ENCODE peak calls at places on chromosomes 5 and 9, in ten cellular contexts. One of them, this sample, is unnamed.

GRCh38 chr5:96036301-96036700 is 74.7 kb upstream of the ELL2 start:
- DNase-seq in AG10803: no peak
- DNase-seq in endodermal cell: no peak
- DNase-seq in CD4-positive, alpha-beta memory T cell: no peak
- DNase-seq in AG09309: no peak
- DNase-seq in kidney epithelial cell: no peak
- DNase-seq in fibroblast of mammary gland: no peak
- DNase-seq in brain microvascular endothelial cell: no peak
- DNase-seq in aorta: no peak
- DNase-seq in H1: no peak
- DNase-seq in this sample: no peak

GRCh38 chr9:13143281-13143680 is 136.2 kb downstream of the MPDZ start:
- DNase-seq in AG10803: no peak
- DNase-seq in endodermal cell: no peak
- DNase-seq in CD4-positive, alpha-beta memory T cell: no peak
- DNase-seq in AG09309: no peak
- DNase-seq in kidney epithelial cell: no peak
- DNase-seq in fibroblast of mammary gland: no peak
- DNase-seq in brain microvascular endothelial cell: no peak
- DNase-seq in aorta: no peak
- DNase-seq in H1: no peak
- DNase-seq in this sample: no peak

GRCh38 chr5:134503937-134504437 is 21.5 kb upstream of the JADE2 start:
- DNase-seq in AG10803: peak
- DNase-seq in endodermal cell: no peak
- DNase-seq in CD4-positive, alpha-beta memory T cell: no peak
- DNase-seq in AG09309: no peak
- DNase-seq in kidney epithelial cell: no peak
- DNase-seq in fibroblast of mammary gland: peak
- DNase-seq in brain microvascular endothelial cell: no peak
- DNase-seq in aorta: no peak
- DNase-seq in H1: no peak
- DNase-seq in this sample: no peak

GRCh38 chr5:13976867-13977479 is 32.5 kb upstream of the DNAH5 start:
- DNase-seq in AG10803: peak
- DNase-seq in endodermal cell: peak
- DNase-seq in CD4-positive, alpha-beta memory T cell: no peak
- DNase-seq in AG09309: no peak
- DNase-seq in kidney epithelial cell: no peak
- DNase-seq in fibroblast of mammary gland: peak
- DNase-seq in brain microvascular endothelial cell: peak
- DNase-seq in aorta: no peak
- DNase-seq in H1: no peak
- DNase-seq in this sample: peak

GRCh38 chr9:87818308-87818707 is 64.4 kb upstream of the SPATA31E1 start:
- DNase-seq in AG10803: no peak
- DNase-seq in endodermal cell: no peak
- DNase-seq in CD4-positive, alpha-beta memory T cell: no peak
- DNase-seq in AG09309: no peak
- DNase-seq in kidney epithelial cell: no peak
- DNase-seq in fibroblast of mammary gland: no peak
- DNase-seq in brain microvascular endothelial cell: no peak
- DNase-seq in aorta: no peak
- DNase-seq in H1: no peak
- DNase-seq in this sample: no peak

GRCh38 chr9:80699551-80699998 is 989.8 kb downstream of the TLE1 start:
- DNase-seq in AG10803: peak
- DNase-seq in endodermal cell: no peak
- DNase-seq in CD4-positive, alpha-beta memory T cell: no peak
- DNase-seq in AG09309: peak
- DNase-seq in kidney epithelial cell: peak
- DNase-seq in fibroblast of mammary gland: peak
- DNase-seq in brain microvascular endothelial cell: peak
- DNase-seq in aorta: no peak
- DNase-seq in H1: no peak
- DNase-seq in this sample: peak

GRCh38 chr5:73088026-73088425 is 32.3 kb upstream of the TMEM171 start:
- DNase-seq in AG10803: no peak
- DNase-seq in endodermal cell: no peak
- DNase-seq in CD4-positive, alpha-beta memory T cell: no peak
- DNase-seq in AG09309: no peak
- DNase-seq in kidney epithelial cell: no peak
- DNase-seq in fibroblast of mammary gland: no peak
- DNase-seq in brain microvascular endothelial cell: no peak
- DNase-seq in aorta: no peak
- DNase-seq in H1: no peak
- DNase-seq in this sample: no peak

GRCh38 chr5:72831685-72832084 is 15.2 kb downstream of the TNPO1 start:
- DNase-seq in AG10803: no peak
- DNase-seq in endodermal cell: no peak
- DNase-seq in CD4-positive, alpha-beta memory T cell: no peak
- DNase-seq in AG09309: no peak
- DNase-seq in kidney epithelial cell: no peak
- DNase-seq in fibroblast of mammary gland: no peak
- DNase-seq in brain microvascular endothelial cell: no peak
- DNase-seq in aorta: no peak
- DNase-seq in H1: no peak
- DNase-seq in this sample: no peak

GRCh38 chr5:95959051-95959963 is 2.3 kb downstream of the ELL2 start:
- DNase-seq in AG10803: peak
- DNase-seq in endodermal cell: peak
- DNase-seq in CD4-positive, alpha-beta memory T cell: peak
- DNase-seq in AG09309: no peak
- DNase-seq in kidney epithelial cell: no peak
- DNase-seq in fibroblast of mammary gland: peak
- DNase-seq in brain microvascular endothelial cell: peak
- DNase-seq in aorta: no peak
- DNase-seq in H1: no peak
- DNase-seq in this sample: peak

GRCh38 chr9:109043578-109043977 is 30.3 kb upstream of the CTNNAL1 start:
- DNase-seq in AG10803: no peak
- DNase-seq in endodermal cell: no peak
- DNase-seq in CD4-positive, alpha-beta memory T cell: no peak
- DNase-seq in AG09309: no peak
- DNase-seq in kidney epithelial cell: no peak
- DNase-seq in fibroblast of mammary gland: no peak
- DNase-seq in brain microvascular endothelial cell: no peak
- DNase-seq in aorta: no peak
- DNase-seq in H1: no peak
- DNase-seq in this sample: no peak

GRCh38 chr5:153982206-153982605 is 56.5 kb downstream of the FAM114A2 start:
- DNase-seq in AG10803: no peak
- DNase-seq in endodermal cell: no peak
- DNase-seq in CD4-positive, alpha-beta memory T cell: no peak
- DNase-seq in AG09309: no peak
- DNase-seq in kidney epithelial cell: no peak
- DNase-seq in fibroblast of mammary gland: no peak
- DNase-seq in brain microvascular endothelial cell: no peak
- DNase-seq in aorta: no peak
- DNase-seq in H1: no peak
- DNase-seq in this sample: no peak

GRCh38 chr9:107276966-107277710 is 5.9 kb upstream of the RAD23B start:
- DNase-seq in AG10803: peak
- DNase-seq in endodermal cell: no peak
- DNase-seq in CD4-positive, alpha-beta memory T cell: no peak
- DNase-seq in AG09309: no peak
- DNase-seq in kidney epithelial cell: no peak
- DNase-seq in fibroblast of mammary gland: no peak
- DNase-seq in brain microvascular endothelial cell: no peak
- DNase-seq in aorta: no peak
- DNase-seq in H1: no peak
- DNase-seq in this sample: peak

GRCh38 chr9:127567898-127568617 is 44.0 kb upstream of the STXBP1 start:
- DNase-seq in AG10803: no peak
- DNase-seq in endodermal cell: peak
- DNase-seq in CD4-positive, alpha-beta memory T cell: peak
- DNase-seq in AG09309: no peak
- DNase-seq in kidney epithelial cell: no peak
- DNase-seq in fibroblast of mammary gland: no peak
- DNase-seq in brain microvascular endothelial cell: no peak
- DNase-seq in aorta: no peak
- DNase-seq in H1: no peak
- DNase-seq in this sample: no peak

GRCh38 chr9:89662718-89663246 is 58.0 kb downstream of the GADD45G start:
- DNase-seq in AG10803: no peak
- DNase-seq in endodermal cell: peak
- DNase-seq in CD4-positive, alpha-beta memory T cell: no peak
- DNase-seq in AG09309: no peak
- DNase-seq in kidney epithelial cell: no peak
- DNase-seq in fibroblast of mammary gland: no peak
- DNase-seq in brain microvascular endothelial cell: no peak
- DNase-seq in aorta: no peak
- DNase-seq in H1: no peak
- DNase-seq in this sample: no peak
- H3K4me3 ChIP-seq in AG10803: no peak
- H3K4me3 ChIP-seq in endodermal cell: no peak
- H3K4me3 ChIP-seq in CD4-positive, alpha-beta memory T cell: no peak
- H3K4me3 ChIP-seq in AG09309: no peak
- H3K4me3 ChIP-seq in kidney epithelial cell: no peak
- H3K4me3 ChIP-seq in fibroblast of mammary gland: no peak
- H3K4me3 ChIP-seq in brain microvascular endothelial cell: no peak
- H3K4me3 ChIP-seq in aorta: no peak
- H3K4me3 ChIP-seq in H1: no peak
- H3K4me3 ChIP-seq in this sample: no peak

DNA sequence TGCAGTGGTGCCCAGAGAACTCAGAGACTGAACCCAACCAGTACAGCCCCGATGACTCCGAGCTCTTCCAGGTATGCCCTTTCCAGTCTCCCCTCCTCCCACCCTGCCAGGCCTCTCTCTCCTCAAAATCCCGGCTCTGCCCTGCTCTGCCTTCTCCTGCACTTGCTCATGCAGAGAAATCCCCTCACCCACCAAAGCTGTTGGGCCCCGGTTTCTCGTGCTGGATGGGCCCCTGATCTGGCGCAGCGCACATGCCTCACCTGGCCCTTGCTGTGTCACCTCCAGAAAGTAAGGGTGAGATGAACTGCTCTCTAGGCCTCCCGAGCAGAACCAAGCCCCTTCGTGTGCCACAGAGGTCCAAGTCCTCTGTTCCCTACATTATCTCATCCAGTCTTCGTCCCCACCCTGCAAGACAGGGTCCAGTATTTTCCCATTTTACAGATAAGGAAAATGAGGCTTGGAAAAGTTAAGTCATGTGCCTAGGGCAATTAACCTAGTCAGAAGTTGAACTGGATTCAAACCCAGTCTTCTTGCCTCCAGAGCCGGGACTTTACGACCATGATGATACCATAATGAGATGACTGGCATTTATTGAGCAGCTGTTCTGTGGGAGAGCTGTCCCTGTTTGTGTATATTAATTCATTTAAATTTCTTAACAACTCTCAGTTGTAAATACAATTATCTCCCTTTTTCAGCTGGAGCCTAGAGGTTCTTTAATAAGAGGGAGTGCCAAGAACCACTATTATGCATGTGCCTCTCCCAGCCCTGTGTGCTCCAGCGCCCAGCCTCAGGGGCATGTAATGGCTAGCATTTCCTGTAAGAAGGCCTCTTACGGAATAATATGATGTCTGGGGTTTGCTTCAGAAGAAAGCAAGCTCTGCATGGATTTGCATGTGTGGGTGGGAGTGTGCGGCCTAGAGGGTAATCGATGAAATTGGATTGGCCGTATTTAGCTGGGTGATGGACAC is 90.7 kb downstream of the PPARGC1B start:
- DNase-seq in AG10803: no peak
- DNase-seq in endodermal cell: no peak
- DNase-seq in CD4-positive, alpha-beta memory T cell: no peak
- DNase-seq in AG09309: no peak
- DNase-seq in kidney epithelial cell: no peak
- DNase-seq in fibroblast of mammary gland: no peak
- DNase-seq in brain microvascular endothelial cell: no peak
- DNase-seq in aorta: peak
- DNase-seq in H1: no peak
- DNase-seq in this sample: no peak
- H3K4me3 ChIP-seq in AG10803: no peak
- H3K4me3 ChIP-seq in endodermal cell: no peak
- H3K4me3 ChIP-seq in CD4-positive, alpha-beta memory T cell: no peak
- H3K4me3 ChIP-seq in AG09309: no peak
- H3K4me3 ChIP-seq in kidney epithelial cell: no peak
- H3K4me3 ChIP-seq in fibroblast of mammary gland: no peak
- H3K4me3 ChIP-seq in brain microvascular endothelial cell: no peak
- H3K4me3 ChIP-seq in aorta: no peak
- H3K4me3 ChIP-seq in H1: no peak
- H3K4me3 ChIP-seq in this sample: no peak

DNA sequence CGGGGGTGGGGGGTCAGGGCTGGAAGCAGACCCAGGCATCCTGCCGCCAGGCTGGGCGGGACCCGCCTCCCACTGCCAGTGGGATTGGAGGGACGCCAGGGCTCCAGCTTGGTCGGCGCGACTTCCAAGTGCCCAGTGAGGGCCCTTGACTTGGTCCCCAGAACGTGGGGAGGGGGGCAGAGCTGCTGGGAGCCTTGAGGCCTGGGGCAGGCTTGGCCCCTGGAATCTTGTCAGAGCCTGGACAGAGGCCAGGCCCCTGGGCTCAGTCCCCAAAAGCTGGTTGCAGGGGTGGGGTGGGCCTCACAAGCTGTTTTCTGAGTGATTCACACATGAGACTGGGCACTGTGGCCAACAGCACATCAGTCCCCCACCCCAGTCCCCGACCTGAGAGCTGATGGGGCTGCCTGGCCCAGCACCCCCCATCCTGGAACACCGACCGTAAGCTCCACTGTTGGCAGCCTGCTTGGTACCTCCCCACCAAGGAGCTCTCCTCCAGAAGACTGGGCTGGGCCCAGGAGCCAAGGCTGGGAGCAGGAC is 528 bp downstream of the CLIC3 start:
- DNase-seq in AG10803: peak
- DNase-seq in endodermal cell: no peak
- DNase-seq in CD4-positive, alpha-beta memory T cell: no peak
- DNase-seq in AG09309: no peak
- DNase-seq in kidney epithelial cell: no peak
- DNase-seq in fibroblast of mammary gland: peak
- DNase-seq in brain microvascular endothelial cell: no peak
- DNase-seq in aorta: peak
- DNase-seq in H1: no peak
- DNase-seq in this sample: no peak
- H3K4me3 ChIP-seq in AG10803: peak
- H3K4me3 ChIP-seq in endodermal cell: no peak
- H3K4me3 ChIP-seq in CD4-positive, alpha-beta memory T cell: no peak
- H3K4me3 ChIP-seq in AG09309: no peak
- H3K4me3 ChIP-seq in kidney epithelial cell: no peak
- H3K4me3 ChIP-seq in fibroblast of mammary gland: no peak
- H3K4me3 ChIP-seq in brain microvascular endothelial cell: peak
- H3K4me3 ChIP-seq in aorta: no peak
- H3K4me3 ChIP-seq in H1: no peak
- H3K4me3 ChIP-seq in this sample: no peak

DNA sequence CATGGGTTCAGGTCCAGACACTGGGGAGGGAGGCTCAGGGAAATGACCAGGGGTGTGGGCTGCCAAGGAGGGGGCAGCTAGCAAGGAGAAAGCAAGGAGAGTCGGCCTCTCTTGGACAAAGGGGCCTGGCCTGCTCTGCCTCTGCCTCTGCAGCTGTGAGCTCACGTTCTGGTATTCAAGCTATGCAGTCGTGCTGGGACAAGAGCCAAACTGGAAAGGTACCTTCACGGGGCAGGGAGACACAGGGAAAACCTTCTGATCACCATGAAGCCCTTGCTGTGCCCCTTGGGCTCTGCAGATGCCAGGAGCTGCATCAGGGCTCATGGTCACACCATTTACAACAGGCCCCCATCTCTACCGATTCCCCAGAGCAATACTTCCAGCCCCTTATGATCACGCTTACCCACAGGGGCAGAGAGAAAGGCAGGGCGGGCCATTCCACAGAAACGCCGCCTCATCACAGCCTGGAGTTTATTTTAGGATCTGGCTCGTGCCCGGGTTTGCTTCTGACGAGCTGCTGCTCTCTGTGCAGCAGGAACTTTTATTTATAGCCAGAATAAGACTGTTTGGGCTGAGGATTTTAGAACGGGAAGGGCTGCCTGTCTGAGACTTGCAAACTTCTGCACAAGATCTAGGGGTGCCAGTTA is 63.3 kb downstream of the PRRT1B start:
- DNase-seq in AG10803: peak
- DNase-seq in endodermal cell: peak
- DNase-seq in CD4-positive, alpha-beta memory T cell: no peak
- DNase-seq in AG09309: peak
- DNase-seq in kidney epithelial cell: peak
- DNase-seq in fibroblast of mammary gland: peak
- DNase-seq in brain microvascular endothelial cell: peak
- DNase-seq in aorta: peak
- DNase-seq in H1: peak
- DNase-seq in this sample: peak
- H3K4me3 ChIP-seq in AG10803: peak
- H3K4me3 ChIP-seq in endodermal cell: no peak
- H3K4me3 ChIP-seq in CD4-positive, alpha-beta memory T cell: no peak
- H3K4me3 ChIP-seq in AG09309: peak
- H3K4me3 ChIP-seq in kidney epithelial cell: no peak
- H3K4me3 ChIP-seq in fibroblast of mammary gland: no peak
- H3K4me3 ChIP-seq in brain microvascular endothelial cell: no peak
- H3K4me3 ChIP-seq in aorta: no peak
- H3K4me3 ChIP-seq in H1: no peak
- H3K4me3 ChIP-seq in this sample: no peak

This sample was measured in fibroblast of pulmonary artery.